ENCODE peak calls at places on chromosomes 7 and 10, in five cellular contexts. One of them, this sample, is unnamed.

GRCh38 chr7:107173191-107173590 is 4.4 kb downstream of the HBP1 start:
- DNase-seq in uterus: no peak
- DNase-seq in A549: no peak
- DNase-seq in GM23338: peak; percentile 45
- DNase-seq in effector memory CD4-positive, alpha-beta T cell: no peak
- DNase-seq in this sample: no peak

GRCh38 chr10:130807721-130808120 is 503.8 kb downstream of the TCERG1L start:
- DNase-seq in uterus: no peak
- DNase-seq in A549: no peak
- DNase-seq in GM23338: no peak
- DNase-seq in effector memory CD4-positive, alpha-beta T cell: no peak
- DNase-seq in this sample: no peak

GRCh38 chr7:43658718-43659548 is 70.4 kb downstream of the COA1 start:
- DNase-seq in uterus: no peak
- DNase-seq in A549: no peak
- DNase-seq in GM23338: no peak
- DNase-seq in effector memory CD4-positive, alpha-beta T cell: no peak
- DNase-seq in this sample: no peak

GRCh38 chr7:39379416-39379815 is 186.8 kb upstream of the YAE1 start:
- DNase-seq in uterus: no peak
- DNase-seq in A549: no peak
- DNase-seq in GM23338: no peak
- DNase-seq in effector memory CD4-positive, alpha-beta T cell: no peak
- DNase-seq in this sample: no peak

GRCh38 chr10:118913825-118914224 is 115.7 kb upstream of the NANOS1 start:
- DNase-seq in uterus: no peak
- DNase-seq in A549: no peak
- DNase-seq in GM23338: no peak
- DNase-seq in effector memory CD4-positive, alpha-beta T cell: no peak
- DNase-seq in this sample: peak; percentile 25

GRCh38 chr7:1368682-1369571 is 90.3 kb downstream of the MICALL2 start:
- DNase-seq in uterus: no peak
- DNase-seq in A549: peak; percentile 83
- DNase-seq in GM23338: peak; percentile 96
- DNase-seq in effector memory CD4-positive, alpha-beta T cell: no peak
- DNase-seq in this sample: no peak

GRCh38 chr7:83655951-83656556 is 7.1 kb upstream of the SEMA3E start:
- DNase-seq in uterus: no peak
- DNase-seq in A549: peak; percentile 13
- DNase-seq in GM23338: peak; percentile 67
- DNase-seq in effector memory CD4-positive, alpha-beta T cell: no peak
- DNase-seq in this sample: no peak

GRCh38 chr7:19900118-19900517 is 126.7 kb upstream of the TMEM196 start:
- DNase-seq in uterus: no peak
- DNase-seq in A549: no peak
- DNase-seq in GM23338: no peak
- DNase-seq in effector memory CD4-positive, alpha-beta T cell: no peak
- DNase-seq in this sample: no peak

GRCh38 chr10:102644646-102645387 is 538 bp downstream of the TRIM8 start:
- DNase-seq in uterus: peak; percentile 78
- DNase-seq in A549: peak; percentile 68
- DNase-seq in GM23338: peak; percentile 89
- DNase-seq in effector memory CD4-positive, alpha-beta T cell: peak; percentile 70
- DNase-seq in this sample: peak; percentile 88

GRCh38 chr7:464177-464711 is 55.4 kb downstream of the PDGFA start:
- DNase-seq in uterus: peak; percentile 9
- DNase-seq in A549: no peak
- DNase-seq in GM23338: no peak
- DNase-seq in effector memory CD4-positive, alpha-beta T cell: no peak
- DNase-seq in this sample: no peak

GRCh38 chr7:20035279-20035875 is 181.8 kb downstream of the MACC1 start:
- DNase-seq in uterus: no peak
- DNase-seq in A549: no peak
- DNase-seq in GM23338: no peak
- DNase-seq in effector memory CD4-positive, alpha-beta T cell: no peak
- DNase-seq in this sample: no peak

GRCh38 chr7:136134503-136134902 is 157.3 kb upstream of the MTPN start:
- DNase-seq in uterus: no peak
- DNase-seq in A549: no peak
- DNase-seq in GM23338: peak; percentile 31
- DNase-seq in effector memory CD4-positive, alpha-beta T cell: no peak
- DNase-seq in this sample: no peak

GRCh38 chr10:124211921-124212320 is 118.5 kb upstream of the CHST15 start:
- DNase-seq in uterus: no peak
- DNase-seq in A549: no peak
- DNase-seq in GM23338: no peak
- DNase-seq in effector memory CD4-positive, alpha-beta T cell: no peak
- DNase-seq in this sample: no peak

GRCh38 chr10:3955954-3956617 is 171.1 kb upstream of the KLF6 start:
- DNase-seq in uterus: no peak
- DNase-seq in A549: no peak
- DNase-seq in GM23338: peak; percentile 18
- DNase-seq in effector memory CD4-positive, alpha-beta T cell: no peak
- DNase-seq in this sample: no peak

GRCh38 chr7:69656077-69656476 is 57.8 kb downstream of the AUTS2 start:
- DNase-seq in uterus: no peak
- DNase-seq in A549: no peak
- DNase-seq in GM23338: no peak
- DNase-seq in effector memory CD4-positive, alpha-beta T cell: no peak
- DNase-seq in this sample: no peak

GRCh38 chr7:140723002-140723401 is 26.5 kb downstream of the NDUFB2 start:
- DNase-seq in uterus: no peak
- DNase-seq in A549: no peak
- DNase-seq in GM23338: no peak
- DNase-seq in effector memory CD4-positive, alpha-beta T cell: no peak
- DNase-seq in this sample: no peak

GRCh38 chr10:35808344-35808743 is 166.2 kb upstream of the FZD8 start:
- DNase-seq in uterus: no peak
- DNase-seq in A549: no peak
- DNase-seq in GM23338: no peak
- DNase-seq in effector memory CD4-positive, alpha-beta T cell: no peak
- DNase-seq in this sample: no peak

GRCh38 chr7:28296571-28297483 is 115.5 kb upstream of the CREB5 start:
- DNase-seq in uterus: no peak
- DNase-seq in A549: peak; percentile 18
- DNase-seq in GM23338: peak; percentile 88
- DNase-seq in effector memory CD4-positive, alpha-beta T cell: no peak
- DNase-seq in this sample: no peak

GRCh38 chr7:29445736-29446135 is 117.9 kb upstream of the PRR15 start:
- DNase-seq in uterus: no peak
- DNase-seq in A549: no peak
- DNase-seq in GM23338: peak; percentile 69
- DNase-seq in effector memory CD4-positive, alpha-beta T cell: no peak
- DNase-seq in this sample: no peak

GRCh38 chr10:77845455-77845850 is 81.1 kb downstream of the DLG5 start:
- DNase-seq in uterus: no peak
- DNase-seq in A549: no peak
- DNase-seq in GM23338: no peak
- DNase-seq in effector memory CD4-positive, alpha-beta T cell: no peak
- DNase-seq in this sample: no peak

GRCh38 chr10:63700209-63700934 is 179.2 kb downstream of the REEP3 start:
- DNase-seq in uterus: peak; percentile 46
- DNase-seq in A549: peak; percentile 54
- DNase-seq in GM23338: no peak
- DNase-seq in effector memory CD4-positive, alpha-beta T cell: no peak
- DNase-seq in this sample: no peak

GRCh38 chr7:152897401-152897800 is 137.8 kb downstream of the ACTR3B start:
- DNase-seq in uterus: no peak
- DNase-seq in A549: no peak
- DNase-seq in GM23338: no peak
- DNase-seq in effector memory CD4-positive, alpha-beta T cell: no peak
- DNase-seq in this sample: no peak

GRCh38 chr7:78232806-78233205 is 434.2 kb downstream of the PHTF2 start:
- DNase-seq in uterus: no peak
- DNase-seq in A549: no peak
- DNase-seq in GM23338: no peak
- DNase-seq in effector memory CD4-positive, alpha-beta T cell: no peak
- DNase-seq in this sample: no peak

GRCh38 chr7:11923376-11923922 is 91.5 kb upstream of the THSD7A start:
- DNase-seq in uterus: no peak
- DNase-seq in A549: no peak
- DNase-seq in GM23338: no peak
- DNase-seq in effector memory CD4-positive, alpha-beta T cell: no peak
- DNase-seq in this sample: no peak

GRCh38 chr7:98869001-98869373 is 827 bp downstream of the TMEM130 start:
- DNase-seq in uterus: no peak
- DNase-seq in A549: no peak
- DNase-seq in GM23338: peak; percentile 31
- DNase-seq in effector memory CD4-positive, alpha-beta T cell: no peak
- DNase-seq in this sample: no peak
- H3K4me3 ChIP-seq in uterus: no peak overlapping the region
- H3K4me3 ChIP-seq in A549: no peak overlapping the region
- H3K4me3 ChIP-seq in GM23338: peak overlapping the region; percentile 82
- H3K4me3 ChIP-seq in effector memory CD4-positive, alpha-beta T cell: peak overlapping the region; percentile 52
- H3K4me3 ChIP-seq in this sample: no peak overlapping the region

GRCh38 chr7:55251313-55251712 is 113.8 kb upstream of the LANCL2 start:
- DNase-seq in uterus: no peak
- DNase-seq in A549: no peak
- DNase-seq in GM23338: no peak
- DNase-seq in effector memory CD4-positive, alpha-beta T cell: no peak
- DNase-seq in this sample: no peak

GRCh38 chr7:55253188-55253587 is 111.9 kb upstream of the LANCL2 start:
- DNase-seq in uterus: no peak
- DNase-seq in A549: no peak
- DNase-seq in GM23338: no peak
- DNase-seq in effector memory CD4-positive, alpha-beta T cell: no peak
- DNase-seq in this sample: no peak

GRCh38 chr7:55251911-55252310 is 113.2 kb upstream of the LANCL2 start:
- DNase-seq in uterus: no peak
- DNase-seq in A549: no peak
- DNase-seq in GM23338: no peak
- DNase-seq in effector memory CD4-positive, alpha-beta T cell: no peak
- DNase-seq in this sample: no peak

GRCh38 chr7:55254242-55254595 is 110.9 kb upstream of the LANCL2 start:
- DNase-seq in uterus: no peak
- DNase-seq in A549: no peak
- DNase-seq in GM23338: peak; percentile 56
- DNase-seq in effector memory CD4-positive, alpha-beta T cell: no peak
- DNase-seq in this sample: no peak

DNA sequence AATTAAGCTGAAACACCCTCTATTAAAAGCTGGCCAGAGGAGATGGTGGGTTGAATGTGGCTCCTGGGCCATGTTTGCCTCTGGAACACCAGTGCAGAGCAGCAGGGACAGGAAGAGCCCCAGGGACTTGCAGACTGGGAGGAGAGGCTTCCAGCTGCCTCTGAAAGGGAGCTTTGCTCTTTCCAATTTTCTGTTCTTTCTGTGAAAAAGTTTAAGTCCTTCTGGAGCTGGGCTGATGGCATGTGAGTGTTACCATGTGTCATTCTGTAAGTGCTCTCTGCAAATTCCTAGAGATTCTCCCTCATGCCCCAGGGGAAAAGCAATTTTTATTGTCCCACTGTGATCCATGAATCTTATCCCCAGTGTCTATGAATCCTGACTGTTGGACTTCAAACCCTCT is 112.8 kb upstream of the LANCL2 start:
- DNase-seq in uterus: no peak
- DNase-seq in A549: no peak
- DNase-seq in GM23338: no peak
- DNase-seq in effector memory CD4-positive, alpha-beta T cell: no peak
- DNase-seq in this sample: no peak
- H3K4me1 ChIP-seq in uterus: no peaks in the 10 kb centered on the region
- H3K4me1 ChIP-seq in A549: peaks cover 13% of the 10 kb centered on the region
- H3K4me1 ChIP-seq in GM23338: no peaks in the 10 kb centered on the region
- H3K4me1 ChIP-seq in effector memory CD4-positive, alpha-beta T cell: peaks cover 15% of the 10 kb centered on the region
- H3K4me1 ChIP-seq in this sample: peaks cover 10% of the 10 kb centered on the region

GRCh38 chr10:47206449-47207279 is 93.3 kb upstream of the GDF10 start:
- DNase-seq in uterus: no peak
- DNase-seq in A549: no peak
- DNase-seq in GM23338: no peak
- DNase-seq in effector memory CD4-positive, alpha-beta T cell: no peak
- DNase-seq in this sample: no peak
- H3K27ac ChIP-seq in uterus: no peak overlapping the region
- H3K27ac ChIP-seq in A549: no peak overlapping the region
- H3K27ac ChIP-seq in GM23338: no peak overlapping the region
- H3K27ac ChIP-seq in effector memory CD4-positive, alpha-beta T cell: peak overlapping the region; percentile 22
- H3K27ac ChIP-seq in this sample: no peak overlapping the region

GRCh38 chr10:51076442-51076841 is 2.2 kb downstream of the PRKG1 start:
- DNase-seq in uterus: no peak
- DNase-seq in A549: no peak
- DNase-seq in GM23338: no peak
- DNase-seq in effector memory CD4-positive, alpha-beta T cell: no peak
- DNase-seq in this sample: no peak

GRCh38 chr10:51077507-51077906 is 3.2 kb downstream of the PRKG1 start:
- DNase-seq in uterus: no peak
- DNase-seq in A549: no peak
- DNase-seq in GM23338: no peak
- DNase-seq in effector memory CD4-positive, alpha-beta T cell: no peak
- DNase-seq in this sample: no peak

GRCh38 chr10:51073461-51074237 is 638 bp upstream of the PRKG1 start:
- DNase-seq in uterus: peak; percentile 62
- DNase-seq in A549: no peak
- DNase-seq in GM23338: peak; percentile 69
- DNase-seq in effector memory CD4-positive, alpha-beta T cell: no peak
- DNase-seq in this sample: peak; percentile 32

GRCh38 chr10:51074238-51075028 is at the start of gene PRKG1:
- DNase-seq in uterus: peak; percentile 81
- DNase-seq in A549: peak; percentile 38
- DNase-seq in GM23338: peak; percentile 86
- DNase-seq in effector memory CD4-positive, alpha-beta T cell: no peak
- DNase-seq in this sample: peak; percentile 80

GRCh38 chr10:51075802-51076201 is 1.5 kb downstream of the PRKG1 start:
- DNase-seq in uterus: no peak
- DNase-seq in A549: no peak
- DNase-seq in GM23338: no peak
- DNase-seq in effector memory CD4-positive, alpha-beta T cell: no peak
- DNase-seq in this sample: no peak
- H3K4me3 ChIP-seq in uterus: peak overlapping the region; percentile 62
- H3K4me3 ChIP-seq in A549: no peak overlapping the region
- H3K4me3 ChIP-seq in GM23338: peak overlapping the region; percentile 74
- H3K4me3 ChIP-seq in effector memory CD4-positive, alpha-beta T cell: no peak overlapping the region
- H3K4me3 ChIP-seq in this sample: peak overlapping the region; percentile 72

GRCh38 chr10:50396491-50397311 is 145.4 kb upstream of the ASAH2 start:
- DNase-seq in uterus: no peak
- DNase-seq in A549: no peak
- DNase-seq in GM23338: no peak
- DNase-seq in effector memory CD4-positive, alpha-beta T cell: no peak
- DNase-seq in this sample: no peak
- H3K4me1 ChIP-seq in uterus: no peaks in the 10 kb centered on the region
- H3K4me1 ChIP-seq in A549: peaks cover 68% of the 10 kb centered on the region
- H3K4me1 ChIP-seq in GM23338: peaks cover under 1% of the 10 kb centered on the region
- H3K4me1 ChIP-seq in effector memory CD4-positive, alpha-beta T cell: no peaks in the 10 kb centered on the region
- H3K4me1 ChIP-seq in this sample: peaks cover 33% of the 10 kb centered on the region

GRCh38 chr7:18086165-18087030 is 58.8 kb upstream of the PRPS1L1 start:
- DNase-seq in uterus: peak; percentile 63
- DNase-seq in A549: peak; percentile 18
- DNase-seq in GM23338: peak; percentile 59
- DNase-seq in effector memory CD4-positive, alpha-beta T cell: no peak
- DNase-seq in this sample: peak; percentile 39
- H3K27ac ChIP-seq in uterus: peak overlapping the region; percentile 96
- H3K27ac ChIP-seq in A549: peak overlapping the region; percentile 82
- H3K27ac ChIP-seq in GM23338: no peak overlapping the region
- H3K27ac ChIP-seq in effector memory CD4-positive, alpha-beta T cell: no peak overlapping the region
- H3K27ac ChIP-seq in this sample: no peak overlapping the region